ENCODE peak calls at places on chromosomes 6 and 20, in ten cellular contexts. I is activated naive CD8-positive, alpha-beta T cell treated with anti-CD3 and anti-CD28 coated beads, Interleukin-2, amount 50 U/mL, for 24 hours; C is GM20000; F is HT1080; Y is NB4; U is KBM-7; Z is EL; B is T-helper 17 cell; M is HTR-8/SVneo; D is Right ventricle myocardium superior. N is an unnamed sample.
A peak's percentile ranks its signal among the peaks of the same experiment; 100 is the strongest.

GRCh38 chr20:40016884-40017283 is 672.2 kb downstream of the MAFB start:
- DNase-seq in I (no peak), C (no peak), F (no peak), Y (no peak), U (no peak), Z (no peak), B (no peak), M (no peak), D (no peak), N (no peak)

GRCh38 chr20:32518593-32519366 is 66.4 kb downstream of the NOL4L start:
- DNase-seq in I (no peak), C (no peak), F (no peak), Y (no peak), U (no peak), Z (no peak), B (no peak), M (no peak), D (no peak), N (no peak)

GRCh38 chr6:107820571-107821261 is 3.4 kb downstream of the SCML4 start:
- DNase-seq in I (peak; percentile 40), C (no peak), F (no peak), Y (no peak), U (peak; percentile 54), Z (peak; percentile 33), B (no peak), M (no peak), D (peak; percentile 48), N (no peak)

GRCh38 chr6:74447013-74447412 is 751.0 kb downstream of the CD109 start:
- DNase-seq in I (no peak), C (peak; percentile 51), F (peak; percentile 43), Y (no peak), U (no peak), Z (peak; percentile 68), B (no peak), M (peak; percentile 13), D (no peak), N (no peak)

GRCh38 chr6:85977661-85978060 is 335.0 kb upstream of the SYNCRIP start:
- DNase-seq in I (no peak), C (no peak), F (no peak), Y (no peak), U (no peak), Z (no peak), B (no peak), M (no peak), D (no peak), N (no peak)

GRCh38 chr6:18585032-18585573 is 198.0 kb downstream of the RNF144B start:
- DNase-seq in I (no peak), C (no peak), F (peak; percentile 96), Y (peak; percentile 24), U (no peak), Z (peak; percentile 75), B (no peak), M (peak; percentile 56), D (no peak), N (peak; percentile 36)

GRCh38 chr6:5422321-5422915 is 161.1 kb downstream of the FARS2 start:
- DNase-seq in I (peak; percentile 9), C (peak; percentile 13), F (peak; percentile 38), Y (peak; percentile 40), U (peak; percentile 43), Z (peak; percentile 16), B (no peak), M (peak; percentile 14), D (no peak), N (peak; percentile 5)

GRCh38 chr6:22877946-22878705 is 308.8 kb downstream of the HDGFL1 start:
- DNase-seq in I (no peak), C (no peak), F (no peak), Y (no peak), U (no peak), Z (peak; percentile 80), B (no peak), M (no peak), D (no peak), N (no peak)

GRCh38 chr6:75334266-75335040 is 49.9 kb upstream of the TMEM30A start:
- DNase-seq in I (no peak), C (no peak), F (no peak), Y (peak; percentile 1), U (no peak), Z (peak; percentile 65), B (no peak), M (no peak), D (no peak), N (no peak)

GRCh38 chr20:34084227-34084923 is 27.7 kb downstream of the EIF2S2 start:
- DNase-seq in I (no peak), C (no peak), F (no peak), Y (no peak), U (no peak), Z (no peak), B (no peak), M (no peak), D (no peak), N (no peak)

GRCh38 chr6:64547594-64548268 is 912.1 kb downstream of the PHF3 start:
- DNase-seq in I (no peak), C (no peak), F (no peak), Y (no peak), U (no peak), Z (no peak), B (no peak), M (no peak), D (no peak), N (no peak)

GRCh38 chr6:148021715-148022114 is 320.9 kb upstream of the SASH1 start:
- DNase-seq in I (no peak), C (no peak), F (peak; percentile 41), Y (peak; percentile 8), U (peak; percentile 15), Z (no peak), B (no peak), M (no peak), D (no peak), N (no peak)

GRCh38 chr6:4169028-4169789 is 33.8 kb upstream of the ECI2 start:
- DNase-seq in I (no peak), C (no peak), F (no peak), Y (no peak), U (no peak), Z (no peak), B (no peak), M (no peak), D (no peak), N (no peak)

GRCh38 chr6:51633424-51633823 is 454.0 kb downstream of the PKHD1 start:
- DNase-seq in I (no peak), C (no peak), F (no peak), Y (no peak), U (no peak), Z (no peak), B (no peak), M (no peak), D (no peak), N (no peak)

GRCh38 chr20:21615617-21616080 is 89.8 kb upstream of the PAX1 start:
- DNase-seq in I (peak; percentile 49), C (peak; percentile 70), F (peak; percentile 41), Y (peak; percentile 69), U (peak; percentile 69), Z (peak; percentile 45), B (peak; percentile 13), M (peak; percentile 54), D (no peak), N (peak; percentile 42)

GRCh38 chr20:47380481-47380880 is 24.0 kb upstream of the ZMYND8 start:
- DNase-seq in I (no peak), C (no peak), F (no peak), Y (no peak), U (no peak), Z (no peak), B (no peak), M (no peak), D (no peak), N (no peak)

GRCh38 chr6:108132863-108133262 is 33.0 kb upstream of the NR2E1 start:
- DNase-seq in I (no peak), C (no peak), F (no peak), Y (peak; percentile 35), U (peak; percentile 19), Z (no peak), B (no peak), M (no peak), D (no peak), N (no peak)

GRCh38 chr20:1893721-1894470 is 1.3 kb upstream of the SIRPA start:
- DNase-seq in I (no peak), C (no peak), F (no peak), Y (peak; percentile 78), U (peak; percentile 75), Z (no peak), B (no peak), M (no peak), D (peak; percentile 86), N (no peak)

GRCh38 chr20:2688041-2688591 is 4.5 kb upstream of the EBF4 start:
- DNase-seq in I (peak; percentile 83), C (peak; percentile 74), F (peak; percentile 57), Y (peak; percentile 95), U (peak; percentile 94), Z (peak; percentile 47), B (peak; percentile 74), M (no peak), D (peak; percentile 66), N (no peak)

GRCh38 chr6:47483853-47484546 is 6.4 kb downstream of the CD2AP start:
- DNase-seq in I (no peak), C (no peak), F (peak; percentile 74), Y (no peak), U (no peak), Z (peak; percentile 63), B (no peak), M (no peak), D (no peak), N (no peak)

N was measured in Panc1.